ENCODE peak calls at places on chromosomes 13 and 19, in nine cellular contexts. C is breast epithelium, P is H1, G is HCT116, Q is esophagus muscularis mucosa, T is stomach, U is SK-N-SH, V is Panc1, X is GM23338. F is an unnamed sample.

GRCh38 chr19:2546128-2547032 is 70.5 kb downstream of the GADD45B start:
- DNase-seq in V (no peak), X (peak; percentile 81), T (peak; percentile 64), P (peak; percentile 73), Q (peak; percentile 96), U (no peak), G (no peak), C (peak; percentile 80), F (no peak)

GRCh38 chr19:49588370-49589122 is 2.4 kb upstream of the PRR12 start:
- DNase-seq in Q (no peak), X (no peak), T (no peak), P (no peak), U (no peak), V (no peak), G (no peak), C (no peak), F (no peak)

GRCh38 chr19:14944456-14944855 is 3.2 kb downstream of the OR7C2 start:
- DNase-seq in G (no peak), V (no peak), P (no peak), X (no peak), T (no peak), Q (no peak), C (no peak), U (no peak), F (no peak)

GRCh38 chr19:32269831-32270230 is 75.6 kb upstream of the ZNF507 start:
- DNase-seq in V (no peak), C (peak; percentile 20), Q (no peak), P (no peak), X (no peak), G (no peak), T (no peak), U (no peak), F (no peak)

GRCh38 chr13:110546933-110547332 is 14.6 kb downstream of the RAB20 start:
- DNase-seq in V (no peak), Q (no peak), P (no peak), X (no peak), C (peak; percentile 77), U (no peak), T (peak; percentile 95), G (peak; percentile 84), F (no peak)

GRCh38 chr19:37981785-37982475 is 74.9 kb downstream of the SIPA1L3 start:
- DNase-seq in V (no peak), P (no peak), C (no peak), U (no peak), G (no peak), Q (no peak), T (peak; percentile 51), X (no peak), F (no peak)

GRCh38 chr13:29810145-29810742 is 40.2 kb downstream of the UBL3 start:
- DNase-seq in T (no peak), C (no peak), Q (no peak), V (no peak), G (no peak), X (no peak), U (no peak), P (no peak), F (no peak)

GRCh38 chr13:65540064-65540635 is 1690.0 kb downstream of the PCDH9 start:
- DNase-seq in C (no peak), T (no peak), X (no peak), G (no peak), U (no peak), V (no peak), Q (no peak), P (no peak), F (no peak)

GRCh38 chr19:4295972-4296771 is 6.0 kb downstream of the TMIGD2 start:
- DNase-seq in T (peak; percentile 38), X (peak; percentile 45), G (no peak), U (peak; percentile 90), Q (no peak), P (no peak), V (no peak), C (no peak), F (no peak)

GRCh38 chr13:42875448-42876269 is 94.3 kb downstream of the FAM216B start:
- DNase-seq in Q (no peak), T (no peak), G (no peak), V (no peak), X (peak; percentile 91), C (no peak), U (peak; percentile 35), P (no peak), F (no peak)

GRCh38 chr13:46166221-46166584 is 15.8 kb downstream of the LCP1 start:
- DNase-seq in U (no peak), T (no peak), C (no peak), X (no peak), Q (no peak), V (no peak), G (no peak), P (no peak), F (no peak)

GRCh38 chr13:46166947-46167610 is 14.9 kb downstream of the LCP1 start:
- DNase-seq in X (peak; percentile 7), U (no peak), V (no peak), P (no peak), C (no peak), G (no peak), Q (no peak), T (no peak), F (no peak)

GRCh38 chr13:46168341-46168740 is 13.6 kb downstream of the LCP1 start:
- DNase-seq in X (no peak), T (no peak), C (peak; percentile 58), U (no peak), Q (no peak), P (no peak), G (no peak), V (no peak), F (no peak)

GRCh38 chr13:46165485-46166220 is 16.3 kb downstream of the LCP1 start:
- DNase-seq in G (no peak), Q (no peak), U (no peak), X (no peak), T (no peak), C (no peak), V (no peak), P (no peak), F (no peak)

GRCh38 chr13:46164661-46165060 is 17.3 kb downstream of the LCP1 start:
- DNase-seq in Q (no peak), G (no peak), X (no peak), T (no peak), P (no peak), C (no peak), V (no peak), U (no peak), F (no peak)
- TF ChIP-seq CTCF in Q (no peak), G (no peak), X (no peak), T (no peak), P (no peak), C (no peak), V (no peak), U (no peak), F (no peak)

GRCh38 chr13:41050041-41050440 is 11.3 kb upstream of the WBP4 start:
- DNase-seq in Q (no peak), C (no peak), G (no peak), U (no peak), X (no peak), T (no peak), P (no peak), V (no peak), F (no peak)

GRCh38 chr13:41053384-41053826 is 7.9 kb upstream of the WBP4 start:
- DNase-seq in G (no peak), Q (no peak), C (no peak), P (no peak), X (no peak), T (no peak), V (no peak), U (no peak), F (no peak)

GRCh38 chr13:41054212-41054877 is 7.0 kb upstream of the WBP4 start:
- DNase-seq in C (no peak), V (no peak), G (no peak), Q (no peak), P (no peak), U (peak; percentile 41), T (no peak), X (peak; percentile 63), F (no peak)

GRCh38 chr13:41054919-41055619 is 6.2 kb upstream of the WBP4 start:
- DNase-seq in U (peak; percentile 15), Q (no peak), C (no peak), T (no peak), P (no peak), X (peak; percentile 57), V (no peak), G (no peak), F (no peak)

GRCh38 chr13:41052441-41052840 is 8.9 kb upstream of the WBP4 start:
- DNase-seq in V (no peak), X (no peak), T (no peak), P (no peak), U (no peak), G (no peak), C (no peak), Q (no peak), F (no peak)
- H3K4me1 ChIP-seq in V (peaks cover 43% of the 10 kb centered on the region), X (no peaks in the 10 kb centered on the region), T (peaks cover 80% of the 10 kb centered on the region), P (no peaks in the 10 kb centered on the region), U (no peaks in the 10 kb centered on the region), G (peaks cover 35% of the 10 kb centered on the region), C (no peaks in the 10 kb centered on the region), Q (peaks cover 80% of the 10 kb centered on the region), F (peaks cover 64% of the 10 kb centered on the region)

GRCh38 chr19:47719047-47719885 is 6.0 kb downstream of the EHD2 start:
- DNase-seq in P (no peak), G (no peak), C (peak; percentile 84), Q (peak; percentile 98), T (peak; percentile 60), X (no peak), V (no peak), U (peak; percentile 95), F (peak; percentile 98)

GRCh38 chr19:47716270-47716937 is 3.2 kb downstream of the EHD2 start:
- DNase-seq in X (no peak), Q (no peak), P (no peak), U (no peak), V (no peak), G (no peak), T (no peak), C (no peak), F (no peak)

GRCh38 chr19:47714339-47714738 is 1.1 kb downstream of the EHD2 start:
- DNase-seq in C (no peak), Q (no peak), V (no peak), T (no peak), X (no peak), G (no peak), P (no peak), U (no peak), F (no peak)

GRCh38 chr19:47711652-47712239 is 1.5 kb upstream of the EHD2 start:
- DNase-seq in T (no peak), V (no peak), G (no peak), C (no peak), Q (no peak), X (no peak), P (no peak), U (no peak), F (no peak)

GRCh38 chr19:47713046-47714021 is at the start of gene EHD2:
- DNase-seq in V (no peak), P (peak; percentile 89), U (peak; percentile 88), Q (no peak), T (peak; percentile 59), X (peak; percentile 78), G (no peak), C (peak; percentile 54), F (no peak)
- TF ChIP-seq POLR2AphosphoS5 in V (peak; percentile 35), P (no peak), U (peak; percentile 70), Q (peak; percentile 86), T (peak; percentile 86), X (peak; percentile 56), G (peak; percentile 93), C (peak; percentile 77), F (peak; percentile 91)

DNA sequence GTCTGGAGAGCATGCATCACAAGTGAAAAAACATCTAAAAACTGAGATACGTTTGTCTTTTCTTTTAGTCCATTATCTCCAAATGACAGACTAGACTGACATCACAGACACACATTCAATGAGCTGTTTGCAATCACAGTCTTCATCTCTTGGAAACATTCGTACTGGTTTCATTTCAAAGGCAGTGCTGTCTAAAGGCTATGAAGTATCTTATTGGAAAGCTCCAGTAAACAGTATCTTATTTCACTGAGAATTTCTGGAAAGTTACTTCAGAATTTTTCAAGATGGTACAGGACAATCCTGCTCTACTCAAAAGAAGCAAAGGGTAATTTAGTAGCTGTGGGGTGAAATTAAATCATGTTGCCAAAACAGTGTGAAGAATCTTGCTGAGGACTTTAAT is 53.5 kb upstream of the TNFRSF19 start:
- DNase-seq in G (no peak), X (no peak), V (no peak), Q (peak; percentile 1), P (no peak), C (no peak), U (no peak), T (no peak), F (no peak)
- TF ChIP-seq CTCF in G (no peak), X (no peak), V (no peak), Q (no peak), P (no peak), C (no peak), U (no peak), T (no peak), F (no peak)